ENCODE peak calls at places on chromosome 1, in eight cellular contexts. One of them, this sample, is unnamed.

GRCh38 chr1:72177711-72178110 is 104.6 kb downstream of the NEGR1 start:
- DNase-seq in NCI-H2081: no peak
- DNase-seq in nephron progenitor cell: no peak
- DNase-seq in amygdala: no peak
- DNase-seq in HuH-7: no peak
- DNase-seq in CD4-positive, CD25-positive, alpha-beta regulatory T cell: no peak
- DNase-seq in esophagus muscularis mucosa: no peak
- DNase-seq in anterior cingulate cortex: no peak
- DNase-seq in this sample: no peak

GRCh38 chr1:177307771-177308170 is 137.0 kb downstream of the BRINP2 start:
- DNase-seq in HuH-7: no peak
- DNase-seq in amygdala: no peak
- DNase-seq in NCI-H2081: no peak
- DNase-seq in CD4-positive, CD25-positive, alpha-beta regulatory T cell: no peak
- DNase-seq in esophagus muscularis mucosa: no peak
- DNase-seq in nephron progenitor cell: no peak
- DNase-seq in anterior cingulate cortex: no peak
- DNase-seq in this sample: no peak

GRCh38 chr1:175539986-175540385 is 203.4 kb downstream of the TNR start:
- DNase-seq in NCI-H2081: no peak
- DNase-seq in esophagus muscularis mucosa: no peak
- DNase-seq in CD4-positive, CD25-positive, alpha-beta regulatory T cell: no peak
- DNase-seq in HuH-7: no peak
- DNase-seq in anterior cingulate cortex: no peak
- DNase-seq in nephron progenitor cell: no peak
- DNase-seq in amygdala: no peak
- DNase-seq in this sample: no peak

GRCh38 chr1:35563166-35563565 is 5.6 kb downstream of the NCDN start:
- DNase-seq in amygdala: no peak
- DNase-seq in CD4-positive, CD25-positive, alpha-beta regulatory T cell: no peak
- DNase-seq in esophagus muscularis mucosa: no peak
- DNase-seq in anterior cingulate cortex: no peak
- DNase-seq in nephron progenitor cell: no peak
- DNase-seq in NCI-H2081: no peak
- DNase-seq in HuH-7: no peak
- DNase-seq in this sample: no peak

GRCh38 chr1:183319051-183319450 is 99.1 kb downstream of the NMNAT2 start:
- DNase-seq in esophagus muscularis mucosa: no peak
- DNase-seq in anterior cingulate cortex: no peak
- DNase-seq in CD4-positive, CD25-positive, alpha-beta regulatory T cell: no peak
- DNase-seq in nephron progenitor cell: no peak
- DNase-seq in amygdala: no peak
- DNase-seq in HuH-7: no peak
- DNase-seq in NCI-H2081: no peak
- DNase-seq in this sample: no peak

GRCh38 chr1:229040630-229041358 is 230.1 kb upstream of the RAB4A start:
- DNase-seq in anterior cingulate cortex: no peak
- DNase-seq in HuH-7: no peak
- DNase-seq in esophagus muscularis mucosa: peak
- DNase-seq in nephron progenitor cell: no peak
- DNase-seq in amygdala: no peak
- DNase-seq in CD4-positive, CD25-positive, alpha-beta regulatory T cell: no peak
- DNase-seq in NCI-H2081: no peak
- DNase-seq in this sample: no peak

GRCh38 chr1:18673976-18674375 is 43.3 kb downstream of the PAX7 start:
- DNase-seq in nephron progenitor cell: no peak
- DNase-seq in HuH-7: no peak
- DNase-seq in anterior cingulate cortex: no peak
- DNase-seq in CD4-positive, CD25-positive, alpha-beta regulatory T cell: no peak
- DNase-seq in amygdala: no peak
- DNase-seq in esophagus muscularis mucosa: no peak
- DNase-seq in NCI-H2081: no peak
- DNase-seq in this sample: no peak

GRCh38 chr1:75725861-75726361 is 1.4 kb downstream of the ACADM start:
- DNase-seq in CD4-positive, CD25-positive, alpha-beta regulatory T cell: no peak
- DNase-seq in HuH-7: peak
- DNase-seq in amygdala: no peak
- DNase-seq in NCI-H2081: peak
- DNase-seq in nephron progenitor cell: no peak
- DNase-seq in anterior cingulate cortex: no peak
- DNase-seq in esophagus muscularis mucosa: no peak
- DNase-seq in this sample: no peak

GRCh38 chr1:88194542-88194941 is 489.5 kb upstream of the PKN2 start:
- DNase-seq in NCI-H2081: no peak
- DNase-seq in CD4-positive, CD25-positive, alpha-beta regulatory T cell: no peak
- DNase-seq in esophagus muscularis mucosa: no peak
- DNase-seq in nephron progenitor cell: no peak
- DNase-seq in amygdala: no peak
- DNase-seq in HuH-7: no peak
- DNase-seq in anterior cingulate cortex: no peak
- DNase-seq in this sample: no peak

This sample was measured in head of caudate nucleus.